ENCODE peak calls at places on chromosome 1, in six cellular contexts. D is A549, E is H1, Q is K562, N is HepG2, A is endothelial cell of umbilical vein. X is an unnamed sample.

GRCh38 chr1:209335090-209335692 is 248.3 kb upstream of the CAMK1G start:
- DNase-seq in A (peak), E (no peak), Q (peak), N (peak), D (peak), X (peak)

GRCh38 chr1:226366290-226366689 is 41.6 kb downstream of the PARP1 start:
- DNase-seq in E (no peak), N (no peak), A (peak), Q (no peak), D (no peak), X (no peak)

GRCh38 chr1:233294991-233295774 is at the start of gene PCNX2:
- DNase-seq in N (no peak), D (peak), Q (peak), E (peak), A (peak), X (peak)

GRCh38 chr1:3563610-3564009 is 47.7 kb downstream of the MEGF6 start:
- DNase-seq in N (no peak), E (no peak), D (no peak), A (no peak), Q (no peak), X (no peak)

GRCh38 chr1:111729271-111729921 is 9.8 kb downstream of the INKA2 start:
- DNase-seq in Q (no peak), A (no peak), D (no peak), N (no peak), E (peak), X (no peak)

GRCh38 chr1:10045480-10046355 is 13.0 kb downstream of the UBE4B start:
- DNase-seq in D (no peak), N (no peak), E (no peak), Q (peak), A (no peak), X (no peak)

GRCh38 chr1:10195570-10195969 is 14.8 kb upstream of the KIF1B start:
- DNase-seq in E (no peak), Q (no peak), A (no peak), N (peak), D (peak), X (no peak)

GRCh38 chr1:77282187-77282865 is 507 bp downstream of the AK5 start:
- DNase-seq in N (no peak), Q (no peak), E (peak), D (peak), A (peak), X (peak)

GRCh38 chr1:7302873-7303272 is 468.2 kb upstream of the VAMP3 start:
- DNase-seq in Q (no peak), A (no peak), E (no peak), D (peak), N (no peak), X (no peak)

GRCh38 chr1:216462061-216462775 is 39.0 kb upstream of the USH2A start:
- DNase-seq in D (peak), N (no peak), Q (no peak), E (no peak), A (no peak), X (no peak)

GRCh38 chr1:216458807-216459206 is 35.6 kb upstream of the USH2A start:
- DNase-seq in N (no peak), Q (no peak), E (no peak), D (no peak), A (no peak), X (no peak)

GRCh38 chr1:216459651-216460200 is 36.5 kb upstream of the USH2A start:
- DNase-seq in D (no peak), N (no peak), A (no peak), E (no peak), Q (no peak), X (no peak)

GRCh38 chr1:216464489-216464888 is 41.2 kb upstream of the USH2A start:
- DNase-seq in Q (no peak), D (peak), N (peak), A (no peak), E (no peak), X (no peak)

DNA sequence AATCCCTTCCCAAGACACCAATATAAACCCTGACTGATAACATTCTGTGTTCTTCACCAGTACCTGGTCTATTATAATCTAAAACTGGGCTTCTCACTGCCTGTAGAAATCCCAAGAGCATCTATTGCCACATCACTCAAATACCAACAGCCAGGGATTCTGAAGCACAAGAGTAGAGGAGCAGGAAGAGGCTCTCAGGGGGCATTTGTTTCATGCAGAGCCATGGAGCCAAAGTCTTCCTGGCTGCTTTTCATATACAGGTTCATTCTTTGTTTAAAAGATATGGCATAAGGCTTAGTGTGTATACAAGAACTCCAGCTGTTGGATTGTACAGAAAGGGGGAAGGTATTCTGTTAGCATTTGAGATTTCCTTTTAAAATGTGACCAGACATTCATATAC is 38.2 kb upstream of the USH2A start:
- DNase-seq in E (no peak), D (no peak), A (no peak), Q (no peak), N (no peak), X (no peak)
- TF ChIP-seq JUN in E (no peak), D (no peak), A (no peak), Q (no peak), N (no peak), X (no peak)

GRCh38 chr1:219959540-219960208 is 31.3 kb upstream of the SLC30A10 start:
- DNase-seq in A (no peak), Q (no peak), E (no peak), N (no peak), D (no peak), X (no peak)
- TF ChIP-seq JUN in A (no peak), Q (no peak), E (no peak), N (no peak), D (no peak), X (no peak)

GRCh38 chr1:43305461-43305860 is 4.7 kb downstream of the TIE1 start:
- DNase-seq in E (no peak), D (no peak), A (no peak), N (no peak), Q (no peak), X (no peak)

GRCh38 chr1:43307458-43308158 is 6.8 kb downstream of the TIE1 start:
- DNase-seq in N (no peak), E (no peak), D (no peak), A (no peak), Q (no peak), X (no peak)

GRCh38 chr1:43306688-43307457 is 6.1 kb downstream of the TIE1 start:
- DNase-seq in N (no peak), A (no peak), E (no peak), D (no peak), Q (no peak), X (no peak)

GRCh38 chr1:43304771-43305300 is 4.1 kb downstream of the TIE1 start:
- DNase-seq in N (no peak), A (no peak), E (no peak), D (no peak), Q (peak), X (no peak)

DNA sequence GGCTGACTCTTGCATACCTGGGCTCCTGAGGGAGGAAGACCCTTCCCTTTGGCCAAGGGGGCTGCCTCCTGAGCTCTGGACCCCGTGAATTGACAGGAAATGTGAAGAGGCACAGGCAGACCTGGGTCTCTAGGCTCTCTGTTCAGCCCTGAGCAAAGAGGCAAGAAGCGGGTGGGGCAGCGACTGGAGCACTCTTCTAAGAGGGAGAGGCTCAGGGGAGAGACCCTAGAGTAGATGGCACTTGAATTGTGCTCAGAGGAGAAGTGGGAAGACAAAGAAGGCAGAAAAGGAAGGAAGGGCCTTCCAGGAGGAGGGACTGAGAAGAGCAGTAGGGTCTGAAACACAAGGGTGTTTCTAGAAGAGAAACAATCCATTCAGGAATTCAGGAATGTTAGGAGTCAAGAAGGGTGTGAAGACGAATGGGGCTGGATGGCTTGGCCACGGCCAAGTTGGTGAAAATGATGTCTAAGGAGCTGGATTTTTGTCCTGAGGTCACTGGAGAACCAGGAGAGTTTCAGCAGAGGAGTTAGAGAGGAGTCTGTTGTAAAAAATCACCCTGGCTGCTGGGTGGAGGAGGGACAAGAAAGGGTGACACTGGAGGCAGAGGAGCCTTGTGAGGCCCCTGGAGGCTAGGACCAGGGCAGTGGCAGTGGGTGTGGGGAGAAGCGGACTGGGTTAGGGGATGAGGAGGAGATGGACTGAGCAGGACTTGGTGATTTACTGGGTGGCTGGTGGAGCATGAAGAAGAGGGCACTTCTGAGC is 5.3 kb downstream of the TIE1 start:
- DNase-seq in N (no peak), D (no peak), Q (no peak), A (no peak), E (no peak), X (no peak)
- TF ChIP-seq JUN in N (no peak), D (no peak), Q (no peak), A (no peak), E (no peak), X (no peak)

DNA sequence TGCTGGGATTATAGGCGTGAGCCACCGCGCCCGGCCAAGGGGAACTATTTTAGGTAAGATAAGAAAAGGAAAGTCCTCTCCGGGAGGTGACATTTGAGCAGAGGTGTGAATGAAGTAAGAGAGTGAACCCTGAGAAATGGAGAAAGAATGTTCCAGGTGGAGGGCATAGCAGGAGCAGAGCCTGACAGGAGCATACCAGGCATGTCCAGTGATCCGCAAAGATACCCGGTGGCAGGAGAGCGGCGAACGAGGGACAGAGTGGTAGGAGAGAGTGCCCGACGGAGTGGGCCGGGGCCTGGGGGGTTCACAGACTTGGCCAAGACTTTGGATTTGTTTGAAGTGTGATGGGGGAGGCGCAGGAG is 7.9 kb upstream of the RPS6KA1 start:
- DNase-seq in E (no peak), A (no peak), N (no peak), Q (no peak), D (no peak), X (no peak)
- TF ChIP-seq JUN in E (no peak), A (no peak), N (no peak), Q (no peak), D (no peak), X (no peak)

DNA sequence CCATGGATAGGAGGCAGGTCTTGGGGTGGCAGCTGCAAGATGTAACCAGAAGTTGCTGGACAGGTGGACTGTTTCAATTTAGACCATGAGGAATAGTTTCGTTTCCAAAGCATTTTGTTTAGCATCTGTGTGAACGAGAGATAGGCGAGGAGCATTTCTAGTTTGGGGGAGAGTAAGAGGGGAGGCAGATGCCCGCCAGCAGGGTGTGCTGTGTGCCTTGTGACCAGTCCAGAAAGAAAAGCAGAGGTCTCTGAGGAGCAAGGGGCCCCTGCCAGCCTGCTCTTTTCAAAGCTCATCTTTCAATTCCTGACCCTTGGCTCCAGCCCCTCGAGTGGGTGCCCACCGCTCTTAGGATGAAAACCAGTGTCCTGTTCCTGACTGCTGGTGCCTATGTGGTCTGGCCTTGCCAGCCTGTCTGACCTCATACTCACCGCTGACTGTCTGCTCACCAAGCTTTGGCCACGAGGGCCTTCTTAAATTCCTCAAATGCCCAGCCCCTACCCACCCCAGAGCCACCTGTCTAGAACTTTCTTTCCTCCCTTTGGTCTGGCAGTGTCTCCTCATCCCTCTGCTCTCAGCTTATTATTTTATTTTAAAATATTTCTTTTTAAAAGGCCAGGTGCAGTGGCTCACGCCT is 8.5 kb downstream of the SERINC2 start:
- DNase-seq in D (peak), E (peak), N (no peak), A (no peak), Q (no peak), X (peak)
- TF ChIP-seq JUN in D (no peak), E (no peak), N (no peak), A (no peak), Q (no peak), X (no peak)

DNA sequence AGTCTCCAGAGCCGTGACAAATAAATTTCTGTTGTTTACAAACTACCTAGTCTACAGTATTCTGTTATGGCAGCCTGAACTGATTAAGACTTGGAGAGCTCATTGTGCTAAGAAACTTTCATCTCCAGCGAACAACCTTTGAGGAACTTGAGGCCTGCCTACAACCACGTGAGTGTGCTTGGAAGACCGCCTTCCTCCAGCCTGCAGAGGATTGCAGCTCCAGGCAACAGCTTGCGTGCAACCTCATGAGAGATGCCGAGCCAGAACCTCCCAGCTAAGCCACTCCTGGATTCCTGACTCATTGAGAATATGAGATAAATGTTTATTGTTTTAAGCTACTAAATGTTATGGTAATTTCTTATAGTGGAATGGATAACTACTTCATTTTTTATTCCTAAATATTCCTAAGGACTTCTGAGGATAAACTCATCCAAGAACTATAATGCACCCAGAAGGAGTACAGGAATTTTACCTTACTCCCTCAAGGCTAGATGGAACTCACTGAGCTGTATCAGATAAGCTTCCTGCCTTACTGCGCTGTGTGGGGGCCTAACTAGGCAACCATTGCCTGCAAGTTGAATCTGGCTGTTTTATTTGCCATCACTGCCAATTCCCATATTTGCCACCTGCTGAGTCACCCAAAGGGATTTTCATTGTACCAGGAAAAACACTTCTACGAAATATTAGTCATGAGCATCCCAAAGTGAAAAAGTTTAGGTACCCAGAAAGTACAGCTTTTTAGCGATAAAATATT is 17.6 kb downstream of the FAM177B start:
- DNase-seq in A (no peak), N (no peak), Q (no peak), D (peak), E (no peak), X (no peak)
- TF ChIP-seq JUN in A (no peak), N (no peak), Q (no peak), D (no peak), E (no peak), X (no peak)

X was measured in WTC11.